ENCODE peak calls at places on chromosomes 12 and 14, in six cellular contexts. B is neural progenitor cell, H is GM12865, M is choroid plexus epithelial cell, I is gastrocnemius medialis, L is fibroblast of mammary gland. U is an unnamed sample.

GRCh38 chr14:75825147-75825592 is 156.6 kb downstream of the TGFB3 start:
- DNase-seq in L (peak; percentile 73), M (peak; percentile 93), B (no peak), H (peak; percentile 21), I (no peak), U (no peak)

GRCh38 chr14:32397871-32398640 is 69.0 kb downstream of the AKAP6 start:
- DNase-seq in L (peak; percentile 53), I (no peak), H (no peak), B (no peak), M (peak; percentile 47), U (no peak)

GRCh38 chr14:56809262-56810215 is 740 bp downstream of the OTX2 start:
- DNase-seq in B (peak; percentile 44), L (no peak), I (no peak), M (no peak), H (no peak), U (no peak)

GRCh38 chr12:51269174-51270066 is 795 bp downstream of the SMAGP start:
- DNase-seq in B (peak; percentile 90), M (peak; percentile 23), H (peak; percentile 44), I (no peak), L (peak; percentile 36), U (no peak)

GRCh38 chr12:117165342-117165741 is 24.9 kb downstream of the FBXO21 start:
- DNase-seq in H (no peak), M (no peak), L (no peak), B (no peak), I (no peak), U (no peak)

GRCh38 chr14:63467440-63468072 is 75.6 kb downstream of the PPP2R5E start:
- DNase-seq in H (no peak), M (no peak), L (no peak), I (no peak), B (no peak), U (no peak)

GRCh38 chr14:50573862-50574261 is 13.9 kb downstream of the ATL1 start:
- DNase-seq in M (no peak), I (no peak), L (no peak), H (no peak), B (no peak), U (no peak)

GRCh38 chr14:55416866-55417265 is 5.2 kb upstream of the ATG14 start:
- DNase-seq in M (peak; percentile 21), L (peak; percentile 33), H (peak; percentile 28), B (peak; percentile 66), I (no peak), U (no peak)

GRCh38 chr14:100375273-100375962 is 52.3 kb downstream of the SLC25A47 start:
- DNase-seq in B (no peak), I (peak; percentile 50), L (peak; percentile 94), M (peak; percentile 98), H (peak; percentile 92), U (no peak)

GRCh38 chr12:20096430-20096829 is 271.9 kb upstream of the PDE3A start:
- DNase-seq in I (no peak), M (no peak), B (no peak), L (peak; percentile 55), H (no peak), U (no peak)

GRCh38 chr12:102953221-102953620 is 4.3 kb upstream of the ASCL1 start:
- DNase-seq in M (no peak), I (no peak), H (no peak), L (no peak), B (no peak), U (no peak)

GRCh38 chr12:22307811-22308210 is 26.7 kb downstream of the ST8SIA1 start:
- DNase-seq in H (no peak), I (no peak), B (no peak), L (no peak), M (no peak), U (no peak)

GRCh38 chr12:32611986-32612385 is 67.1 kb upstream of the DNM1L start:
- DNase-seq in B (no peak), M (no peak), L (no peak), H (no peak), I (no peak), U (no peak)

GRCh38 chr14:73851567-73852382 is at the start of gene PTGR2:
- DNase-seq in M (peak; percentile 97), I (peak; percentile 94), B (peak; percentile 99), H (peak; percentile 97), L (peak; percentile 95), U (peak; percentile 91)

GRCh38 chr12:63826002-63826585 is 18.4 kb upstream of the SRGAP1 start:
- DNase-seq in M (peak; percentile 89), L (peak; percentile 82), I (no peak), H (peak; percentile 55), B (peak; percentile 47), U (peak; percentile 63)

GRCh38 chr12:49791156-49791555 is 37.1 kb downstream of the NCKAP5L start:
- DNase-seq in L (no peak), B (no peak), M (no peak), I (no peak), H (no peak), U (no peak)

GRCh38 chr12:124863409-124864325 is at the start of gene SCARB1:
- DNase-seq in B (peak; percentile 93), I (peak; percentile 71), H (peak; percentile 93), L (peak; percentile 65), M (peak; percentile 82), U (peak; percentile 27)

GRCh38 chr14:61891810-61892209 is 129.6 kb downstream of the SNAPC1 start:
- DNase-seq in M (no peak), I (no peak), B (no peak), H (no peak), L (no peak), U (no peak)

GRCh38 chr14:61887628-61888027 is 125.4 kb downstream of the SNAPC1 start:
- DNase-seq in B (no peak), H (peak; percentile 45), L (no peak), I (no peak), M (peak; percentile 4), U (no peak)

GRCh38 chr14:61891251-61891650 is 129.0 kb downstream of the SNAPC1 start:
- DNase-seq in M (no peak), B (peak; percentile 30), H (no peak), L (peak; percentile 4), I (no peak), U (no peak)

GRCh38 chr14:61893371-61893940 is 131.2 kb downstream of the SNAPC1 start:
- DNase-seq in H (no peak), I (no peak), B (no peak), L (no peak), M (no peak), U (no peak)

DNA sequence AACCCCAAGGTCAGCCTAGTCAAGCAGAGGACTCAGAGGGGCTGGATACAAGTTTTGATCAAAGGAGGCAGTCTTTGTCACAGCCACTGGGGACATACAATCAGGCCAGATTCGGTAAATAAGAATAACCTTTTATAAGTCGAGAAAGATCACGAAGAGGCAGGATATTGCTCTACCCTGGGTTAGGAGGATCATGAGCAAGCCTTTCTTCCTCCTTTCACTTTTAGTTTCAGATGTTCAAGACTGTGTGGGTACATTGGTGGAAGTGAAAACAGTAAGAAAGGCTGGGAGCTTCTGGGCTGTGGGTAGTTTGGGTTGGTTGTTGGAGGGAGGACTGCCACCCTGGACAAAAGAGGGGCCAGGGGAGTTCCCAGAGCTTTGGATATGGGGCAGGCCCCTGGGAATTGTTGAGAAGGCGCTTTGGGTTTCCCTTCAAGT is 127.7 kb downstream of the SNAPC1 start:
- DNase-seq in H (peak; percentile 82), I (no peak), M (no peak), L (no peak), B (no peak), U (no peak)
- TF ChIP-seq CTCF in H (peak; percentile 10), I (no peak), M (no peak), L (no peak), B (peak; percentile 13), U (no peak)

GRCh38 chr14:22847661-22848341 is 11.4 kb downstream of the MMP14 start:
- DNase-seq in B (peak; percentile 39), M (peak; percentile 76), H (no peak), L (peak; percentile 77), I (no peak), U (no peak)
- H3K4me3 ChIP-seq in B (no peak overlapping the region), M (no peak overlapping the region), H (no peak overlapping the region), L (no peak overlapping the region), I (no peak overlapping the region), U (peak overlapping the region; percentile 3)

GRCh38 chr12:2652401-2653081 is 142.2 kb upstream of the FKBP4 start:
- DNase-seq in M (no peak), I (no peak), L (no peak), B (peak; percentile 51), H (no peak), U (no peak)
- TF ChIP-seq CTCF in M (no peak), I (no peak), L (no peak), B (peak; percentile 41), H (no peak), U (no peak)

DNA sequence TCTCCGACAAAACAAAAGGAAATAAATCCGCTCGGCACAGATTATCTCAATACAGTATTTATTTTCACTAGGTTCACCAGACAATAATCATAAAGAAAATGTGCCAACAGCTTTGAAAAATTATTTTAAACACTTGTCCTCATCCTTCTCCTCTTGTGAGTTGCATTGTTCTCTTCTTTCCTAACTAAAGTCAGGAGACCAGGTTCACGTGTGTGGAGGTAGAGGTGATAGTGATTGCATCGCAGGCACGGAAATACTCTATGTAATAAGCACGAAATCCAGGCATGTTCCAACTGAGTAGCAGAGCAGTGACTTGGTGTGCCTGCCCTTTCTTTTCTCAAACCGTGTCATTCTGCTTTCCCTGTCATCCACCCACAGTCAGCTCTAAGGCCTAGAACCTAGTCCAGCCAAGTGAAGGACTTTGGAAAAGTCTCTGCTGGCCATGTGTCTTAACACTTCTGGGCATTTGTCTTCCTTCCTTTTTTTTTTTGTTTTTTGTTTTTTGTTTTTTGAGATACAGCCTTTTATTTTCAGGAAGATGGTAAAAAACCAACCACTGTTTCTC is 939 bp upstream of the SEL1L start:
- DNase-seq in I (no peak), B (no peak), H (no peak), L (no peak), M (no peak), U (no peak)
- H3K4me3 ChIP-seq in I (no peak overlapping the region), B (peak overlapping the region; percentile 31), H (peak overlapping the region; percentile 38), L (no peak overlapping the region), M (no peak overlapping the region), U (no peak overlapping the region)

GRCh38 chr12:113359939-113360748 is 1.8 kb downstream of the PLBD2 start:
- DNase-seq in I (peak; percentile 37), B (no peak), L (peak; percentile 43), M (no peak), H (no peak), U (no peak)
- TF ChIP-seq CTCF in I (no peak), B (peak; percentile 35), L (peak; percentile 14), M (peak; percentile 28), H (no peak), U (peak; percentile 31)

GRCh38 chr14:89012272-89013097 is 188.0 kb downstream of the TTC8 start:
- DNase-seq in L (no peak), B (no peak), H (no peak), I (no peak), M (no peak), U (no peak)
- H3K4me3 ChIP-seq in L (no peak overlapping the region), B (no peak overlapping the region), H (no peak overlapping the region), I (no peak overlapping the region), M (no peak overlapping the region), U (no peak overlapping the region)

GRCh38 chr14:104775073-104775489 is 20.5 kb downstream of the AKT1 start:
- DNase-seq in M (no peak), B (no peak), L (no peak), H (no peak), I (no peak), U (no peak)

GRCh38 chr14:104771918-104772706 is 19.2 kb downstream of the SIVA1 start:
- DNase-seq in I (no peak), B (no peak), L (no peak), H (no peak), M (no peak), U (no peak)

GRCh38 chr14:104772707-104773504 is 20.0 kb downstream of the SIVA1 start:
- DNase-seq in L (no peak), I (no peak), H (no peak), M (no peak), B (no peak), U (no peak)

GRCh38 chr14:104774453-104775072 is 21.0 kb downstream of the AKT1 start:
- DNase-seq in L (no peak), B (no peak), H (no peak), M (no peak), I (no peak), U (no peak)

GRCh38 chr14:104773505-104774452 is 20.8 kb downstream of the SIVA1 start:
- DNase-seq in L (no peak), H (no peak), B (no peak), I (no peak), M (no peak), U (no peak)
- TF ChIP-seq CTCF in L (no peak), H (no peak), B (no peak), I (no peak), M (peak; percentile 1), U (no peak)

U was measured in HFF-Myc.